ENCODE peak calls at places on chromosomes 2 and 18, in four cellular contexts. One of them, this sample, is unnamed.

GRCh38 chr2:27886322-27886721 is 3.9 kb downstream of the RBKS start:
- DNase-seq in GM12878: no peak
- DNase-seq in HCT116: no peak
- DNase-seq in K562: no peak
- DNase-seq in this sample: no peak

GRCh38 chr18:70243131-70243530 is 37.6 kb upstream of the RTTN start:
- DNase-seq in GM12878: no peak
- DNase-seq in HCT116: peak; percentile 55
- DNase-seq in K562: no peak
- DNase-seq in this sample: no peak

GRCh38 chr18:59646228-59646945 is 50.8 kb downstream of the CCBE1 start:
- DNase-seq in GM12878: no peak
- DNase-seq in HCT116: no peak
- DNase-seq in K562: peak; percentile 5
- DNase-seq in this sample: no peak

GRCh38 chr2:238501311-238501710 is 74.6 kb downstream of the ASB1 start:
- DNase-seq in GM12878: no peak
- DNase-seq in HCT116: no peak
- DNase-seq in K562: no peak
- DNase-seq in this sample: no peak

GRCh38 chr18:74496508-74497307 is 545 bp downstream of the CNDP2 start:
- DNase-seq in GM12878: no peak
- DNase-seq in HCT116: peak; percentile 26
- DNase-seq in K562: peak; percentile 71
- DNase-seq in this sample: peak; percentile 63

GRCh38 chr2:112433932-112434730 is 686 bp upstream of the RGPD8 start:
- DNase-seq in GM12878: no peak
- DNase-seq in HCT116: no peak
- DNase-seq in K562: no peak
- DNase-seq in this sample: no peak

GRCh38 chr2:203656522-203657287 is 49.7 kb upstream of the CD28 start:
- DNase-seq in GM12878: no peak
- DNase-seq in HCT116: no peak
- DNase-seq in K562: no peak
- DNase-seq in this sample: peak; percentile 81

GRCh38 chr2:45962522-45962921 is 311.0 kb downstream of the PRKCE start:
- DNase-seq in GM12878: no peak
- DNase-seq in HCT116: peak; percentile 68
- DNase-seq in K562: no peak
- DNase-seq in this sample: no peak

GRCh38 chr2:239959059-239959971 is 65.8 kb downstream of the NDUFA10 start:
- DNase-seq in GM12878: no peak
- DNase-seq in HCT116: no peak
- DNase-seq in K562: no peak
- DNase-seq in this sample: no peak

DNA sequence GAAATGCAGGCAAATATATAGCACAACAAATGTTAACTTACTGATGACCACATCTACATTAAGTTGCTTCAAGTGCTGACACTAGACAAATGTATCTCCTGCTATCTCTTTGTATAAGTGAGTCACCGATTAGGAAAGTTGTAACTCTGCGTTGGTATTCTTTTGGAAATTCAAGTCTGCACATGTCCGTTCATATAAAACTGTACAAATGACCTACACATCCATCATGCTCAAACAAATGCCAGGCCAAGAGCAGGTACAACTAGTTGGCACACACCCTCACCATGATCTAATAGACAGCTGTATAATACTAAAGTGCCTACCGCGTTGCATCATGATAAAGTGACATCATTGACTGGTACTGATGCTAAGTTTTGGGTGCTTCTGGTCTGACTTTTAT is 141.1 kb downstream of the RBMS1 start:
- DNase-seq in GM12878: no peak
- DNase-seq in HCT116: no peak
- DNase-seq in K562: no peak
- DNase-seq in this sample: no peak
- TF ChIP-seq POLR2AphosphoS5 in GM12878: no peak
- TF ChIP-seq POLR2AphosphoS5 in HCT116: no peak
- TF ChIP-seq POLR2AphosphoS5 in K562: no peak
- TF ChIP-seq POLR2AphosphoS5 in this sample: no peak

GRCh38 chr2:85937069-85937439 is 48.3 kb upstream of the ST3GAL5 start:
- DNase-seq in GM12878: no peak
- DNase-seq in HCT116: no peak
- DNase-seq in K562: no peak
- DNase-seq in this sample: no peak

GRCh38 chr2:85933753-85934594 is 45.2 kb upstream of the ST3GAL5 start:
- DNase-seq in GM12878: no peak
- DNase-seq in HCT116: no peak
- DNase-seq in K562: peak; percentile 92
- DNase-seq in this sample: no peak

GRCh38 chr2:85936421-85937068 is 47.8 kb upstream of the ST3GAL5 start:
- DNase-seq in GM12878: no peak
- DNase-seq in HCT116: no peak
- DNase-seq in K562: no peak
- DNase-seq in this sample: no peak

GRCh38 chr2:85935746-85936208 is 47.0 kb upstream of the ST3GAL5 start:
- DNase-seq in GM12878: no peak
- DNase-seq in HCT116: peak; percentile 81
- DNase-seq in K562: peak; percentile 53
- DNase-seq in this sample: no peak

DNA sequence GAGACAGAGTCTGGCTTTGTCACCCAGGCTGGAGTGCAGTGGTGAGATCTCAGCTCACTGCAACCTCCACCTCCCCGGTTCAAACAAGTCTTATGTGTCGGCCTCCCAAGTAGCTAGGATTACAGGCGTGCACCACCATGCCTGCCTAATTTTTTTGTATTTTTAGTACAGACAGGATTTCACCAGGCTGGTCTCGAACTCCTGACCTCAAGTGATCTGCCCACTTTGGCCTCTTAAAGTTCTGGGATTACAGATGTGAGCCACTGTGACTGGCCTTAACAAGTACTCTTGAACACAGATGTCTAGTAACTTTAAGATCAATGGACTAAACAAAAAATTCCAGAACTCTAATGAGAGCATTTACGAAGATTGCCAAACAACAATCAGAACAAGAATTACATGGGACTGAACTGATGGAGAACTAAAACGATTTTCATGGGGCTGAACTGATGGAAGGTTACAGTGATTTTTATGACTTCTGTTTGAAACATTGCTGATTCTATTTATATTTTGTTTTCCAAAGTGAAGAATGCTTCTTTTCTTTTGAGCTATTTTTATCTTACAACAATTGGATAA is 46.5 kb upstream of the ST3GAL5 start:
- DNase-seq in GM12878: no peak
- DNase-seq in HCT116: no peak
- DNase-seq in K562: no peak
- DNase-seq in this sample: no peak
- H3K27ac ChIP-seq in GM12878: no peak overlapping the region
- H3K27ac ChIP-seq in HCT116: peak overlapping the region; percentile 70
- H3K27ac ChIP-seq in K562: no peak overlapping the region
- H3K27ac ChIP-seq in this sample: no peak overlapping the region

DNA sequence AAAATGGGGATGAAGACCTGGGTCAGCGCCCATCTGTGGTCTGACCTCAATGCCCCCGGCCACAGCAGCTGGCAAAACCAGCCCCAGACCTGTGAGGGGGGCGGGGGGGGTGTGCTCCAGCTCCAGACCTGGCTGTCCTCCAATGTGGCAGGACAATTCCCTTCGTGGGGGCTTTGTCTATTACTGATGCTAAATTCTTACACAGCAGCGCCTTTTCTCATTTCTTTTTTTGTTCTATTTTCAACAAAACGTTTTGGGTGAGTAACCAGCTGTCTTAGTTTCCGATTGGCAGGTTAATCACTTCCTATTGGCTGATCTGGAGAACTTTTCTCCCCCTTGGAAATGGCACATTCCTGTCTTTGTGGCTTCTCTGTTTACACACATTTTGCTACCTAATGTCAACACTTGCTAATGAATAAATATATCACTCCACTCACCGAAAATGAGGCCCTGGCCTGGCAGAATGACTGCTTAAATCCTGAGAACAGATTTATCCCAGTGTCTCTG is 4.4 kb downstream of the SMAD7 start:
- DNase-seq in GM12878: no peak
- DNase-seq in HCT116: no peak
- DNase-seq in K562: no peak
- DNase-seq in this sample: no peak
- TF ChIP-seq REST in GM12878: no peak
- TF ChIP-seq REST in HCT116: no peak
- TF ChIP-seq REST in K562: no peak
- TF ChIP-seq REST in this sample: no peak

GRCh38 chr2:55859875-55860274 is 63.7 kb downstream of the EFEMP1 start:
- DNase-seq in GM12878: no peak
- DNase-seq in HCT116: no peak
- DNase-seq in K562: no peak
- DNase-seq in this sample: no peak
- TF ChIP-seq POLR2AphosphoS5 in GM12878: no peak
- TF ChIP-seq POLR2AphosphoS5 in HCT116: no peak
- TF ChIP-seq POLR2AphosphoS5 in K562: no peak
- TF ChIP-seq POLR2AphosphoS5 in this sample: no peak

GRCh38 chr2:219280682-219281081 is 1.5 kb downstream of the DNAJB2 start:
- DNase-seq in GM12878: no peak
- DNase-seq in HCT116: no peak
- DNase-seq in K562: no peak
- DNase-seq in this sample: no peak
- H3K27ac ChIP-seq in GM12878: no peak overlapping the region
- H3K27ac ChIP-seq in HCT116: no peak overlapping the region
- H3K27ac ChIP-seq in K562: peak overlapping the region; percentile 2
- H3K27ac ChIP-seq in this sample: no peak overlapping the region

GRCh38 chr2:171159326-171160118 is 1.2 kb downstream of the TLK1 start:
- DNase-seq in GM12878: no peak
- DNase-seq in HCT116: peak; percentile 12
- DNase-seq in K562: peak; percentile 76
- DNase-seq in this sample: no peak

GRCh38 chr2:171161425-171162289 is 964 bp upstream of the TLK1 start:
- DNase-seq in GM12878: no peak
- DNase-seq in HCT116: no peak
- DNase-seq in K562: no peak
- DNase-seq in this sample: no peak

GRCh38 chr2:171158790-171159325 is 1.8 kb downstream of the TLK1 start:
- DNase-seq in GM12878: no peak
- DNase-seq in HCT116: no peak
- DNase-seq in K562: no peak
- DNase-seq in this sample: no peak

GRCh38 chr2:171160630-171161424 is at the start of gene TLK1:
- DNase-seq in GM12878: peak; percentile 54
- DNase-seq in HCT116: peak; percentile 18
- DNase-seq in K562: peak; percentile 91
- DNase-seq in this sample: peak; percentile 54

DNA sequence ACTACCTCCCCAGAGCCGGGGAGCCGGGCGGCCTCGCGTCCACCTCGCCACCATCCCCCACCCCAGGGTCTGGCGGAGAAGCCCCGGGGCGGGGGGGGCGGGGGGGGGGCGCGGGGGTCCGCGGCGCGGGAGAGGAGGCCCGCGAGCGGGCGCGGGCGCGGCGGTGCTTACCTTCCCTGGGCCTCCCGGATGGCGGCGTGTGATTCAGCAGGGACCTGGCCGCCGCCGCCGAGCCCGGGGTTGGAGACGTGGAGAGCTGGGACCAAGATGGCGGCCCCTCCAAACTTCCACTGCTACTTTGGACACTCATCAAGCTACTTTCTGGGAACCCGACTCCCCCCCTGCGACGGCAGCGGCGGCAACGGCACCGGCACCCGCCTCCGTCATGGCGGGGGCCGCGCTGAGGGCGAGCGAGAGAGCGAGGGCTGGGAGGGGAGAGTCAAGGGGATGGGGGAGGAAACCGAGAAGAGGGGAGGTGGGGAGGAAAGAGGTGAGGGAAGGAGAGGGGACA is 519 bp downstream of the TLK1 start:
- DNase-seq in GM12878: no peak
- DNase-seq in HCT116: peak; percentile 21
- DNase-seq in K562: no peak
- DNase-seq in this sample: no peak
- TF ChIP-seq REST in GM12878: no peak
- TF ChIP-seq REST in HCT116: no peak
- TF ChIP-seq REST in K562: no peak
- TF ChIP-seq REST in this sample: peak; percentile 19

GRCh38 chr18:36745219-36745975 is 83.4 kb downstream of the TPGS2 start:
- DNase-seq in GM12878: no peak
- DNase-seq in HCT116: no peak
- DNase-seq in K562: no peak
- DNase-seq in this sample: no peak
- TF ChIP-seq POLR2AphosphoS5 in GM12878: no peak
- TF ChIP-seq POLR2AphosphoS5 in HCT116: no peak
- TF ChIP-seq POLR2AphosphoS5 in K562: no peak
- TF ChIP-seq POLR2AphosphoS5 in this sample: no peak

GRCh38 chr2:227186751-227187150 is 22.3 kb downstream of the COL4A3 start:
- DNase-seq in GM12878: no peak
- DNase-seq in HCT116: no peak
- DNase-seq in K562: no peak
- DNase-seq in this sample: no peak
- H3K27ac ChIP-seq in GM12878: no peak overlapping the region
- H3K27ac ChIP-seq in HCT116: no peak overlapping the region
- H3K27ac ChIP-seq in K562: no peak overlapping the region
- H3K27ac ChIP-seq in this sample: no peak overlapping the region

This sample was measured in HL-60.